ENCODE peak calls at places on chromosome 14, in seven cellular contexts. G, C, S, D, W, E and Q are unnamed samples.

GRCh38 chr14:50362791-50363733 is 33.6 kb downstream of the CDKL1 start:
- DNase-seq in G (no peak), C (no peak), S (peak), D (no peak), W (no peak), E (no peak), Q (peak)

GRCh38 chr14:92865674-92866073 is 57.3 kb upstream of the CHGA start:
- DNase-seq in G (no peak), C (no peak), S (no peak), D (no peak), W (no peak), E (no peak), Q (no peak)

GRCh38 chr14:60051690-60052324 is 39.9 kb upstream of the PCNX4 start:
- DNase-seq in G (no peak), C (no peak), S (no peak), D (no peak), W (no peak), E (peak), Q (peak)

GRCh38 chr14:29749327-29749726 is 178.3 kb downstream of the PRKD1 start:
- DNase-seq in G (no peak), C (peak), S (no peak), D (no peak), W (no peak), E (no peak), Q (peak)

GRCh38 chr14:26841920-26842741 is 244.3 kb upstream of the NOVA1 start:
- DNase-seq in G (no peak), C (peak), S (no peak), D (no peak), W (no peak), E (peak), Q (peak)

GRCh38 chr14:30227436-30227835 is 299.8 kb upstream of the PRKD1 start:
- DNase-seq in G (no peak), C (no peak), S (no peak), D (no peak), W (no peak), E (no peak), Q (peak)

GRCh38 chr14:69996197-69996596 is 117.0 kb downstream of the SMOC1 start:
- DNase-seq in G (no peak), C (peak), S (no peak), D (no peak), W (no peak), E (peak), Q (peak)

GRCh38 chr14:75379246-75379929 is 48.4 kb upstream of the JDP2 start:
- DNase-seq in G (peak), C (no peak), S (no peak), D (no peak), W (peak), E (no peak), Q (no peak)

GRCh38 chr14:68941820-68942219 is 37.3 kb downstream of the ACTN1 start:
- DNase-seq in G (peak), C (peak), S (no peak), D (no peak), W (peak), E (peak), Q (peak)

GRCh38 chr14:90960818-90961217 is 99.6 kb downstream of the RPS6KA5 start:
- DNase-seq in G (no peak), C (no peak), S (no peak), D (no peak), W (no peak), E (no peak), Q (no peak)

GRCh38 chr14:64628940-64629403 is 75.3 kb upstream of the PLEKHG3 start:
- DNase-seq in G (no peak), C (peak), S (no peak), D (no peak), W (no peak), E (peak), Q (peak)

GRCh38 chr14:90905531-90905930 is 89.3 kb upstream of the TTC7B start:
- DNase-seq in G (no peak), C (no peak), S (no peak), D (no peak), W (no peak), E (no peak), Q (no peak)

GRCh38 chr14:91872011-91872476 is 4.7 kb upstream of the TC2N start:
- DNase-seq in G (no peak), C (peak), S (no peak), D (no peak), W (no peak), E (no peak), Q (peak)

GRCh38 chr14:21136024-21136423 is 19.8 kb downstream of the OR5AU1 start:
- DNase-seq in G (peak), C (peak), S (peak), D (peak), W (peak), E (no peak), Q (peak)

GRCh38 chr14:96762650-96763049 is 34.5 kb upstream of the VRK1 start:
- DNase-seq in G (peak), C (peak), S (peak), D (peak), W (peak), E (peak), Q (peak)

GRCh38 chr14:69324341-69324931 is 64.5 kb downstream of the GALNT16 start:
- DNase-seq in G (no peak), C (no peak), S (no peak), D (no peak), W (no peak), E (no peak), Q (no peak)

GRCh38 chr14:58244556-58245387 is at the start of gene PSMA3:
- DNase-seq in G (peak), C (peak), S (peak), D (peak), W (peak), E (peak), Q (peak)

GRCh38 chr14:33660248-33660647 is 290.6 kb downstream of the EGLN3 start:
- DNase-seq in G (no peak), C (no peak), S (no peak), D (no peak), W (no peak), E (no peak), Q (no peak)

GRCh38 chr14:98899441-98899840 is 372.6 kb downstream of the BCL11B start:
- DNase-seq in G (no peak), C (no peak), S (no peak), D (no peak), W (no peak), E (no peak), Q (no peak)

GRCh38 chr14:52950410-52950897 is 396 bp downstream of the FERMT2 start:
- DNase-seq in G (peak), C (no peak), S (no peak), D (no peak), W (peak), E (peak), Q (peak)

GRCh38 chr14:101315802-101316296 is 245.4 kb upstream of the DIO3 start:
- DNase-seq in G (no peak), C (peak), S (no peak), D (peak), W (no peak), E (peak), Q (no peak)

GRCh38 chr14:102545461-102546265 is 36.1 kb upstream of the ANKRD9 start:
- DNase-seq in G (peak), C (no peak), S (no peak), D (no peak), W (peak), E (peak), Q (peak)
- TF ChIP-seq EZH2 in G (no peak), C (no peak), S (no peak), D (no peak), W (no peak), E (no peak), Q (no peak)

GRCh38 chr14:74299061-74299545 is 3.6 kb downstream of the ABCD4 start:
- DNase-seq in G (no peak), C (peak), S (no peak), D (peak), W (no peak), E (no peak), Q (peak)

GRCh38 chr14:74301594-74302159 is 1.1 kb downstream of the ABCD4 start:
- DNase-seq in G (no peak), C (no peak), S (no peak), D (no peak), W (no peak), E (no peak), Q (peak)

GRCh38 chr14:74302634-74303569 is at the start of gene ABCD4:
- DNase-seq in G (peak), C (peak), S (peak), D (peak), W (peak), E (peak), Q (peak)

DNA sequence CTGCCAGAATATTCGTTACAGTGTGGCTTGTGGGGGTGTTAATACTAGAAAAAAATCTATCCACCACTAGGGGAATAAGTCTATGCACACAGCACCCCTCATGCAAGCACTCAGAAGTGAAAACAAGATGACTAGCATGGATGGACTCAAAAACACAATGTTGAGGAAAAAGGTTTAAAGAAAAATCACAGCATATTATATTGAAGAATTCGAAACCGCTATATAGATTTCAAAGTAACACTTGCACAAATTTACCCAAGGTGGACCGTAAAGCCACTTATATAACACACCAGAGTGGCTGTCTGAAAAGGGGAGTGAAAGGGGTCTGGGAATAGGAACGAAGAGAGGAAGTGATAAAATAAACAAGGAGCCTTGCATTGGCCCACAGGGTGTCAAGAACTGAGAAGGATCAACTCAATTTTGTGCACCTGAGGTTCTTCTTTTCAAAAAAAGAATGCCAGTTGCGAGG is 540 bp downstream of the ABCD4 start:
- DNase-seq in G (peak), C (peak), S (peak), D (no peak), W (peak), E (peak), Q (peak)
- TF ChIP-seq EZH2phosphoT487 in G (no peak), C (no peak), S (no peak), D (no peak), W (no peak), E (no peak), Q (no peak)

GRCh38 chr14:22482085-22482694 is 106.8 kb downstream of the DAD1 start:
- DNase-seq in G (no peak), C (no peak), S (no peak), D (no peak), W (no peak), E (no peak), Q (no peak)

GRCh38 chr14:22485178-22485577 is 103.8 kb downstream of the DAD1 start:
- DNase-seq in G (no peak), C (no peak), S (no peak), D (no peak), W (no peak), E (no peak), Q (peak)

GRCh38 chr14:22482782-22483553 is 106.1 kb downstream of the DAD1 start:
- DNase-seq in G (no peak), C (no peak), S (no peak), D (no peak), W (no peak), E (no peak), Q (no peak)

GRCh38 chr14:22484638-22485037 is 104.4 kb downstream of the DAD1 start:
- DNase-seq in G (no peak), C (no peak), S (no peak), D (no peak), W (no peak), E (peak), Q (peak)

GRCh38 chr14:22483863-22484593 is 105.0 kb downstream of the DAD1 start:
- DNase-seq in G (no peak), C (no peak), S (peak), D (no peak), W (no peak), E (no peak), Q (peak)
- H3K4me2 ChIP-seq in G (no peak), C (no peak), S (peak), D (no peak), W (no peak), E (no peak), Q (peak)

DNA sequence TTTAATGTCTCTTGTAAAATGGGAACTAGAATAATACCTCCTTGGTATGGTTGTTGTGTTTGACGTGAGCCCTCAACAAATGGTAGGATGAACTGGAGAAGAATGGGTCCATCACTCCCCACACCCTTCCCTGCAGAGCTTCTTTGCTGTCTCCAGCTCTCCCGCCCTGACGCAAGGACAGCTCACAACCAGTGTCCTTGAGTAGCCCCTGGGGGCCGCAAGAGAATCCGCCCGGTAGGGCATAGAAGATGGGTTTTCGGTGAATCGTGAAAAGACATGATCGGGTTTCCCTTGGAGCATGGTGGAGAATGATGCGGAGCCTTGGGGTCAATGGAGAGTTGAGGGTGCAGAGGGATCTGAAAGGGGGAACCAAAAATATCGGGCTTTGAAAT is 6.1 kb upstream of the PAX9 start:
- DNase-seq in G (peak), C (no peak), S (no peak), D (no peak), W (peak), E (no peak), Q (no peak)
- TF ChIP-seq EZH2 in G (no peak), C (no peak), S (no peak), D (no peak), W (no peak), E (peak), Q (peak)